ENCODE peak calls at places on chromosomes 2 and 18, in seven cellular contexts. O is PC-3, Q is AG04450, P is uterus, R is left ventricle myocardium inferior, L is MM.1S, V is fibroblast of lung. T is an unnamed sample. For H3K27me3, the result is how much of the 10 kb centered on the place peaks cover.

GRCh38 chr2:31522742-31523141 is 58.0 kb downstream of the SRD5A2 start:
- DNase-seq in V (no peak), Q (no peak), L (no peak), R (no peak), O (no peak), P (no peak), T (no peak)

GRCh38 chr2:130966149-130967019 is 126.9 kb downstream of the FAM168B start:
- DNase-seq in V (no peak), O (no peak), R (no peak), P (no peak), Q (no peak), L (no peak), T (no peak)

GRCh38 chr18:58993260-58993659 is 128.6 kb downstream of the ZNF532 start:
- DNase-seq in R (no peak), Q (no peak), O (peak), L (no peak), P (no peak), V (peak), T (no peak)

GRCh38 chr2:58834404-58834803 is 593.3 kb upstream of the FANCL start:
- DNase-seq in V (peak), R (no peak), L (peak), O (peak), P (no peak), Q (no peak), T (peak)

GRCh38 chr2:233867993-233868532 is at the start of gene MSL3B:
- DNase-seq in L (peak), O (peak), Q (no peak), R (no peak), P (peak), V (peak), T (no peak)

GRCh38 chr18:42583197-42583776 is 532.2 kb downstream of the RIT2 start:
- DNase-seq in R (no peak), P (no peak), V (no peak), Q (no peak), L (no peak), O (no peak), T (no peak)

GRCh38 chr2:240466579-240467148 is 31.2 kb downstream of the GPC1 start:
- DNase-seq in O (no peak), P (peak), V (no peak), R (no peak), Q (no peak), L (no peak), T (peak)

GRCh38 chr2:118241128-118241527 is 152.9 kb downstream of the INSIG2 start:
- DNase-seq in L (no peak), V (no peak), P (no peak), O (no peak), R (no peak), Q (no peak), T (no peak)

GRCh38 chr2:178280261-178280852 is 86.0 kb downstream of the OSBPL6 start:
- DNase-seq in P (no peak), V (peak), R (no peak), Q (no peak), O (peak), L (peak), T (no peak)

GRCh38 chr2:149972039-149972438 is 384.5 kb upstream of the MMADHC start:
- DNase-seq in Q (no peak), V (peak), P (no peak), L (no peak), O (no peak), R (no peak), T (no peak)

GRCh38 chr18:75811156-75811555 is 383.7 kb upstream of the SMIM21 start:
- DNase-seq in O (no peak), L (peak), P (no peak), R (no peak), Q (no peak), V (peak), T (no peak)

GRCh38 chr2:14125561-14125960 is 507.0 kb upstream of the LRATD1 start:
- DNase-seq in O (no peak), L (no peak), V (no peak), P (no peak), R (no peak), Q (no peak), T (no peak)

GRCh38 chr18:55510809-55511208 is 77.2 kb downstream of the TCF4 start:
- DNase-seq in P (no peak), O (peak), R (no peak), L (no peak), V (peak), Q (peak), T (no peak)

GRCh38 chr2:109089602-109090300 is 39.3 kb upstream of the SH3RF3 start:
- DNase-seq in P (no peak), R (no peak), Q (no peak), O (peak), L (peak), V (no peak), T (no peak)

GRCh38 chr2:129737660-129738527 is 241.6 kb upstream of the RAB6C start:
- DNase-seq in P (no peak), Q (no peak), O (no peak), R (no peak), V (no peak), L (no peak), T (no peak)

GRCh38 chr2:1728821-1729220 is 15.5 kb downstream of the PXDN start:
- DNase-seq in P (peak), Q (no peak), R (peak), L (no peak), O (peak), V (peak), T (peak)

GRCh38 chr2:186588940-186589732 is 720 bp upstream of the ITGAV start:
- DNase-seq in O (no peak), L (no peak), V (peak), R (no peak), Q (no peak), P (no peak), T (no peak)

GRCh38 chr2:10039658-10040410 is 3.5 kb upstream of the KLF11 start:
- DNase-seq in P (no peak), R (no peak), Q (no peak), L (no peak), O (no peak), V (no peak), T (peak)

GRCh38 chr2:165572155-165572554 is 102.7 kb downstream of the CSRNP3 start:
- DNase-seq in P (no peak), R (no peak), Q (no peak), V (no peak), L (no peak), O (no peak), T (peak)

GRCh38 chr18:23238152-23238531 is 102.9 kb downstream of the CABLES1 start:
- DNase-seq in V (peak), L (no peak), Q (no peak), R (no peak), P (peak), O (no peak), T (peak)

GRCh38 chr2:109020217-109020637 is 31.2 kb upstream of the EDAR start:
- DNase-seq in P (no peak), O (no peak), Q (no peak), L (no peak), V (peak), R (no peak), T (no peak)

GRCh38 chr2:206996556-206997065 is 57.3 kb downstream of the CPO start:
- DNase-seq in Q (no peak), V (no peak), O (no peak), P (no peak), L (no peak), R (no peak), T (no peak)

GRCh38 chr2:188869560-188869959 is 104.6 kb upstream of the COL3A1 start:
- DNase-seq in V (no peak), L (no peak), P (no peak), Q (no peak), R (no peak), O (no peak), T (no peak)

GRCh38 chr2:238754259-238754658 is 93.6 kb upstream of the TWIST2 start:
- DNase-seq in O (peak), P (no peak), Q (no peak), V (no peak), L (no peak), R (no peak), T (no peak)

GRCh38 chr2:12430036-12430795 is 286.5 kb upstream of the TRIB2 start:
- DNase-seq in P (no peak), R (no peak), L (no peak), V (peak), O (peak), Q (no peak), T (no peak)

GRCh38 chr2:84495539-84496146 is 20.7 kb upstream of the DNAH6 start:
- DNase-seq in P (no peak), R (no peak), O (peak), L (peak), Q (peak), V (peak), T (no peak)

GRCh38 chr18:59885579-59886163 is 14.1 kb upstream of the PMAIP1 start:
- DNase-seq in V (peak), L (peak), R (no peak), Q (no peak), O (peak), P (no peak), T (no peak)

GRCh38 chr2:20159411-20159810 is 65.5 kb downstream of the SDC1 start:
- DNase-seq in O (no peak), P (no peak), Q (no peak), L (no peak), R (no peak), V (no peak), T (no peak)

GRCh38 chr18:9902832-9903231 is 11.0 kb upstream of the VAPA start:
- DNase-seq in P (no peak), L (no peak), Q (no peak), R (peak), O (no peak), V (no peak), T (peak)

GRCh38 chr2:189362283-189362682 is 79.0 kb upstream of the WDR75 start:
- DNase-seq in Q (no peak), V (peak), R (no peak), P (no peak), O (no peak), L (no peak), T (no peak)

GRCh38 chr2:239610457-239611221 is 209.8 kb upstream of the HDAC4 start:
- DNase-seq in R (no peak), O (no peak), P (peak), Q (no peak), L (no peak), V (no peak), T (no peak)

GRCh38 chr2:237515166-237515565 is 28.1 kb downstream of the MLPH start:
- DNase-seq in L (no peak), O (no peak), V (no peak), Q (no peak), P (no peak), R (no peak), T (no peak)

GRCh38 chr2:23900133-23900926 is 26.6 kb downstream of the ATAD2B start:
- DNase-seq in L (no peak), O (peak), Q (no peak), P (no peak), V (no peak), R (no peak), T (no peak)

GRCh38 chr2:56132138-56132537 is 51.7 kb upstream of the CCDC85A start:
- DNase-seq in R (no peak), P (no peak), O (peak), Q (peak), L (peak), V (peak), T (no peak)

GRCh38 chr2:238848941-238849853 is 1.3 kb downstream of the TWIST2 start:
- DNase-seq in V (peak), R (no peak), L (no peak), P (no peak), O (no peak), Q (no peak), T (no peak)

DNA sequence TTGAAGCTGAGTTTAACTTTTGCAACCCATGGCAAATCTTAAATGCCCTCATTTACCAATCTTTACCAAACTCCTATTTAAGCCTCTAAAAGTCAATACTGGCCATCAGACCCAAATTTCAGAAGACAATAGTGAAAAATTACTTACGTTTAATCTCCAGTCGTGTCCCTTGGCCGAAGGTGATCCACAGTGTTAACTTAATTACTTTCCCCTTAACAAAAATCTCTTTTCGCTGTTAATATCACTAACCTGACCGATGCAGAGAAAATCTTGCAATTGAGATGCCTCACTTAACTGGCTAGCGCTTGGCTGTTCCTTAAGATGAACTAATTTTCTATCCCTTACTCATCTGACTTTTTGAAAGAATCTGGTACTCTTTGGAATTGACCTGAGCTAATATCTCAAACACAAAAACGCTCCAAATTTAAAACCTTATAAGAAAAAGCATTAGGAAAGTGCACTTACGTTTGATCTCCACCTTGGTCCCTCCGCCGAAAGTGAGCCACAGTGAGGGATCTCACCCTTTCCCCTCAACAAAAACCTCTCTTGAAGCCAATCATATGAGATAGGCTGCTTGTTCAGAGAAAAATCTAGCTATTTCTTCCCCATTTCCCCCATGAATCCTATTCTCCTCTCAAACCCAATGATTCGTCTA is 169.1 kb downstream of the RPIA start:
- DNase-seq in R (no peak), Q (no peak), P (no peak), O (no peak), V (no peak), L (no peak), T (no peak)
- H3K27me3 ChIP-seq in R (under half), Q (under half), P (under half), O (half or more), V (under half), L (under half), T (under half)

GRCh38 chr18:63131106-63131943 is 188.2 kb downstream of the BCL2 start:
- DNase-seq in Q (peak), R (no peak), L (peak), O (peak), V (peak), P (peak), T (no peak)

GRCh38 chr18:63131944-63132818 is 187.4 kb downstream of the BCL2 start:
- DNase-seq in Q (no peak), L (no peak), P (no peak), O (no peak), V (no peak), R (no peak), T (no peak)

GRCh38 chr18:63130176-63130575 is 189.4 kb downstream of the BCL2 start:
- DNase-seq in V (no peak), O (no peak), P (no peak), R (no peak), Q (no peak), L (no peak), T (no peak)

GRCh38 chr18:63135101-63135500 is 184.5 kb downstream of the BCL2 start:
- DNase-seq in V (no peak), Q (no peak), R (no peak), L (no peak), P (no peak), O (no peak), T (no peak)

GRCh38 chr18:63132819-63133200 is 186.8 kb downstream of the BCL2 start:
- DNase-seq in Q (no peak), V (no peak), P (no peak), R (no peak), L (no peak), O (peak), T (no peak)
- H3K27ac ChIP-seq in Q (no peak), V (no peak), P (no peak), R (no peak), L (no peak), O (no peak), T (no peak)

DNA sequence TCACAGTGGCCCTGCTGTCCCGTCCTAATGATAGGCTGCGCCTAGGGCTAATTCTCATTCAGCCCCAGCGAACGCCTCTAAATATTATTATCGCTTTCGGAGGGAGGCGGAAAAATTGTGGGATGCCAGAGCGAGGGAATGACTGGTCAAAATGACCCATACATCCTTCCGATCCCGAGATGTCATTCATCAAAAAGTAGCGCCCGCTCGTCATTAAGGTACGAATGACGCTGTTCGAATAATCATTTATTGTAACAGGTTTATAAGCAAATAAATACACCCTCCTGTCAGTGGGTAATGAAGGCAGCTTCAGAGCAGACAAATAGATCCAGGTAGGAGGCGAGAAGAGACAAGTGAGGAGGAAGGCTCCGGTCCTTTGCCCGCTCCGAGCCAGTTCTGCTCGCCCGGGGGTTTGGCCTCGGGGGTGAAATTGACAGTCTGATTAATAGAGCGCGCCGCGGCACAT is at the start of gene EVX2:
- DNase-seq in R (no peak), V (no peak), O (no peak), L (no peak), P (no peak), Q (no peak), T (no peak)
- H3K27me3 ChIP-seq in R (half or more), V (half or more), O (under half), L (under half), P (half or more), Q (half or more), T (under half)

GRCh38 chr2:231222318-231223000 is 24.0 kb downstream of the ARMC9 start:
- DNase-seq in V (peak), P (no peak), O (no peak), Q (peak), R (no peak), L (peak), T (no peak)

GRCh38 chr2:231219289-231219688 is 20.9 kb downstream of the ARMC9 start:
- DNase-seq in V (no peak), R (no peak), O (no peak), L (no peak), P (no peak), Q (no peak), T (no peak)

GRCh38 chr2:231223001-231223375 is 24.6 kb downstream of the ARMC9 start:
- DNase-seq in O (no peak), R (no peak), L (no peak), V (no peak), Q (no peak), P (no peak), T (no peak)

GRCh38 chr2:231223458-231223970 is 25.1 kb downstream of the ARMC9 start:
- DNase-seq in Q (peak), P (no peak), O (no peak), V (no peak), L (no peak), R (no peak), T (no peak)

DNA sequence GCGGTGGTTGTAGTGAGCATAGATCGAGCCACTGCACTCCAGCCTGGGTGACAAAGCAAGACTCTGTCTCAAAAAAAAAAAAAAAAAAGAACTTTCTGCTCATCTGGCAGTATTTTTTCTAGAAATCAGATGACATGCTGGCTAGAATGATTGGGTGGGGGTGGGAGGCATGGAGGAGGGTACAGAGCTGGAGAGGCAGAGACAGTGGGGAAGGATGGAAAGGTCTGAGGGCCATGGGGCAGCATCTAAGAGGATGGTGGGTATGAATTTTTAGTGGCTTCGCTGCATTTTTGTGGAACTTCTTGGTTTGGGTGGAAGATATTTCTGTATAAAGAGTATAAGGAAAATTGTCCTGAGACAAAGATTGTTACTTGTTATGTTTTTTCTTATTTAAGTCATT is 23.3 kb downstream of the ARMC9 start:
- DNase-seq in R (no peak), V (peak), P (no peak), Q (no peak), O (no peak), L (no peak), T (no peak)
- H3K27ac ChIP-seq in R (no peak), V (peak), P (peak), Q (peak), O (no peak), L (peak), T (no peak)

DNA sequence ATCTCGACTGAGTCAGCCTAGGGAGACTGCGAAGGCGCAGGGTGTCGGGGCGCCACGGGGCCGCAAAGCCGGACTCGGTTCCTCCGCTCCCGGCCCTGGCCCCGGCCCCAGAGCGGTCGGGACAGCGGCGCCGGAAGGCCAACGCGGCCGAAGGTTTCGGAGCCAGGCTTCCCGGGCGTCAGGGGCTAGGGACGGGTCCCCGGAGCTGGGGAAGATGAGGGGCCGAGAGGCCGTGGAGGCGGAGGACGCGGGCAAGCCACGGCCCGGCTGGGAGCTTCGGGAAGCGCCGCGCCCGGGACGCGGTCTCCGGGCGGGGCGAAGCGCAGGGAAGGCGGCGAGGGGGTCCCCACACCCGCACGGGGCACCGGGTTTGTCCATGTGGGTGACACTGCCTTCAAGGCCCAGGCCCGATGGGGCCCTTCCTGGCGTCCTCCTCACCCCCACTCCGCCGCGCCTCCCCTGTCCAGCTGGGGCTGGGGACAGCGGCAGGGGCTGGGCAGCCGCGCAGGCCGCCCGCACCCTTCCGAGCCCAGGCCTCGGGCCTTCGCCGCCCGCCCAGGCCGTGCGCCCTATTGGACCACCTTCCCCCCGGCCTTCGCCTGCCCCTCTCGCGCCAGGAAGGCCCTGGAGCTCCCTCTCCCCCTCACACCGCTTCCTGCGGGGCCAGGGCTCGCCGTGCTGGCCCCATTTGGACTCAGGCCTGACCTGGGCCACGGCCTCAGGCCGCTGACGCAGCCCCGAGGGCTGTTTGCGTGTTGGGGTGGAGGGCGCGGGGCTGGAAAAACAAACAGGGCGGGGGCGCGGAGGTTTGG is 12.6 kb upstream of the SIX3 start:
- DNase-seq in Q (no peak), R (no peak), O (no peak), P (no peak), V (no peak), L (no peak), T (no peak)
- H3K27me3 ChIP-seq in Q (half or more), R (half or more), O (under half), P (half or more), V (half or more), L (under half), T (under half)

GRCh38 chr2:18560797-18561085 is 288 bp upstream of the RDH14 start:
- DNase-seq in O (no peak), L (no peak), V (no peak), R (no peak), P (no peak), Q (no peak), T (no peak)
- H3K27ac ChIP-seq in O (peak), L (peak), V (peak), R (peak), P (peak), Q (peak), T (peak)

T was measured in right cardiac atrium.